ENCODE peak calls at places on chromosomes 3 and 15, in five cellular contexts. One of them, this sample, is unnamed.

GRCh38 chr3:65660000-65660598 is 378.6 kb downstream of the MAGI1 start:
- DNase-seq in astrocyte of the spinal cord: no peak
- DNase-seq in endothelial cell: no peak
- DNase-seq in AG04450: no peak
- DNase-seq in BJ: no peak
- DNase-seq in this sample: no peak

GRCh38 chr15:80906159-80906775 is 83.4 kb downstream of the MESD start:
- DNase-seq in astrocyte of the spinal cord: peak; percentile 57
- DNase-seq in endothelial cell: no peak
- DNase-seq in AG04450: no peak
- DNase-seq in BJ: no peak
- DNase-seq in this sample: no peak

GRCh38 chr3:106209482-106209881 is 340.7 kb upstream of the CBLB start:
- DNase-seq in astrocyte of the spinal cord: no peak
- DNase-seq in endothelial cell: no peak
- DNase-seq in AG04450: no peak
- DNase-seq in BJ: no peak
- DNase-seq in this sample: no peak

GRCh38 chr15:92801774-92802464 is 98.2 kb upstream of the CHD2 start:
- DNase-seq in astrocyte of the spinal cord: peak; percentile 89
- DNase-seq in endothelial cell: no peak
- DNase-seq in AG04450: peak; percentile 83
- DNase-seq in BJ: peak; percentile 87
- DNase-seq in this sample: no peak

GRCh38 chr3:47324278-47324865 is 41.6 kb downstream of the KLHL18 start:
- DNase-seq in astrocyte of the spinal cord: peak; percentile 80
- DNase-seq in endothelial cell: peak; percentile 72
- DNase-seq in AG04450: peak; percentile 50
- DNase-seq in BJ: peak; percentile 15
- DNase-seq in this sample: peak; percentile 79

GRCh38 chr15:40743921-40744809 is 10.9 kb downstream of the RMDN3 start:
- DNase-seq in astrocyte of the spinal cord: peak; percentile 18
- DNase-seq in endothelial cell: no peak
- DNase-seq in AG04450: no peak
- DNase-seq in BJ: no peak
- DNase-seq in this sample: no peak

GRCh38 chr3:28678083-28678482 is 329.5 kb upstream of the AZI2 start:
- DNase-seq in astrocyte of the spinal cord: no peak
- DNase-seq in endothelial cell: no peak
- DNase-seq in AG04450: no peak
- DNase-seq in BJ: no peak
- DNase-seq in this sample: no peak

GRCh38 chr3:65291448-65292091 is 603.8 kb upstream of the ADAMTS9 start:
- DNase-seq in astrocyte of the spinal cord: no peak
- DNase-seq in endothelial cell: no peak
- DNase-seq in AG04450: no peak
- DNase-seq in BJ: no peak
- DNase-seq in this sample: no peak

GRCh38 chr3:61832375-61833229 is 271.2 kb downstream of the PTPRG start:
- DNase-seq in astrocyte of the spinal cord: no peak
- DNase-seq in endothelial cell: no peak
- DNase-seq in AG04450: no peak
- DNase-seq in BJ: no peak
- DNase-seq in this sample: no peak

GRCh38 chr15:92097473-92098178 is 244.1 kb downstream of the SLCO3A1 start:
- DNase-seq in astrocyte of the spinal cord: peak; percentile 47
- DNase-seq in endothelial cell: peak; percentile 73
- DNase-seq in AG04450: peak; percentile 16
- DNase-seq in BJ: no peak
- DNase-seq in this sample: peak; percentile 44

GRCh38 chr3:177331203-177331602 is 133.9 kb upstream of the TBL1XR1 start:
- DNase-seq in astrocyte of the spinal cord: no peak
- DNase-seq in endothelial cell: no peak
- DNase-seq in AG04450: no peak
- DNase-seq in BJ: no peak
- DNase-seq in this sample: no peak

GRCh38 chr3:103365467-103365866 is 930.7 kb downstream of the ZPLD1 start:
- DNase-seq in astrocyte of the spinal cord: no peak
- DNase-seq in endothelial cell: no peak
- DNase-seq in AG04450: no peak
- DNase-seq in BJ: no peak
- DNase-seq in this sample: no peak

GRCh38 chr3:25661694-25662455 is 2.8 kb downstream of the TOP2B start:
- DNase-seq in astrocyte of the spinal cord: no peak
- DNase-seq in endothelial cell: no peak
- DNase-seq in AG04450: no peak
- DNase-seq in BJ: no peak
- DNase-seq in this sample: no peak
- TF ChIP-seq CTCF in astrocyte of the spinal cord: no peak
- TF ChIP-seq CTCF in endothelial cell: no peak
- TF ChIP-seq CTCF in AG04450: peak; percentile 10
- TF ChIP-seq CTCF in BJ: no peak
- TF ChIP-seq CTCF in this sample: no peak

DNA sequence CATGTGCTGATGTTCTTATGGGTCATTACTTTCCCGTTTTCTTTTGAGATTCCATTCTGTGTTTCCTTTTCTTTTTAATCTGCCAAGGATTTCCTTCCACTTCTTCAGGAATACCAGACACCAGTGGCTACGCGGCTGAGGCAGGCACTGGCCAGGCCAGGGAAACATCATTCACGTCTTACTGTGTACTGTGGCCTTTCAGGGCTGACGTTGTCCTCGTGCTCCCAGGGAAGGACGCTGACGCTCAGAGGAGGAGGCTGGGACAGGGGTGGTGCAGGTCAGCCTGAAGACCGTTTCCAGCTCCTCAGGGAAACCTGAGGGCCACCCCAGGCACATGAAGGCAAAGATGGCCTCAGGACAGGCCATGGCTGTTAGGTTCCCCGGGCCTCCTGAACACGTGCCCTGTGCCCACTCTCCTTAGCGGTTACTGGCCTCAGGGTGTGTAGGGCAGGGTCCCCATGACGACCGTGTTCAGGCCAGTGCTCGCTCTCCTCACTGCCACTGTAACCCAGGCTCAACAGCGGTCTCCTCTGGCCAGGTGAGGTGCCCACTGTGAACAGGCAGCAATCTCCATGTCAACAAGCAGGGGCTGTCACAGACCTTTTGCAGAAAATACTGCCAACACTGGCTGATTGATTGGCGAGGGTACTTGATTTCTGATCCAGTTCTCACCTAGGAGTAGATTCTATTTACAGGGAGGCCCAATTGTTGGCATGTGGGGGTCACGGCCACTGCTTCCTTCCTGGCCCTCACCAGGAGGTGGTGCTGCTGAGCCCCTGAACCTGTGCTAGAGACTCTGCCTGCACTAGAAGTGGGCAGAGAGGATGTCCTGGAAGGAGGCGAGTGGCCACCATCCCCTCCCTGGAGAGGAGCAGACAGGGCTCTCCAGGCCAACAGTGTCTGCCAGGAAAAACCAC is 169.5 kb downstream of the ATP10A start:
- DNase-seq in astrocyte of the spinal cord: peak; percentile 26
- DNase-seq in endothelial cell: peak; percentile 75
- DNase-seq in AG04450: no peak
- DNase-seq in BJ: no peak
- DNase-seq in this sample: no peak
- TF ChIP-seq CTCF in astrocyte of the spinal cord: peak; percentile 81
- TF ChIP-seq CTCF in endothelial cell: peak; percentile 50
- TF ChIP-seq CTCF in AG04450: peak; percentile 83
- TF ChIP-seq CTCF in BJ: peak; percentile 83
- TF ChIP-seq CTCF in this sample: peak; percentile 81

DNA sequence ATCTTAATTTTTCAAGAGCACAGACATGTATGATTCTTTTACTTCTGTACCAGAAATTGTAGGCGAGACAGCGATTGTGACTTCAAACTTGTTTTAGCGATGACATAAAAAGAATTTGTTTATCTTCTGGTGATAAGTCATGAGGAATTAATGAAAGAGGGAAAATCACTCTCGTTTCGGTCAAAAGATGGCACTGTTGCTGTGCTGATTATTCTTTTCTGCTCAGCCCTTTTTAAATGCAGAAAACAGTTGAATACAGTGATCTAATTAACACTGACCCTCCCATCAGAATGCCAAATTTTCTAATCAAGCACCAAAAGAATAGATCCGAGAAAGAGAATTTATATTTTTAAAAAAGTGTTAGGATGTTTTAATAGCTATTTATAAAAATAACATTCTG is 52.6 kb downstream of the NSUN3 start:
- DNase-seq in astrocyte of the spinal cord: peak; percentile 46
- DNase-seq in endothelial cell: peak; percentile 7
- DNase-seq in AG04450: peak; percentile 7
- DNase-seq in BJ: no peak
- DNase-seq in this sample: peak; percentile 18
- TF ChIP-seq CTCF in astrocyte of the spinal cord: peak; percentile 36
- TF ChIP-seq CTCF in endothelial cell: no peak
- TF ChIP-seq CTCF in AG04450: peak; percentile 41
- TF ChIP-seq CTCF in BJ: peak; percentile 50
- TF ChIP-seq CTCF in this sample: peak; percentile 52

DNA sequence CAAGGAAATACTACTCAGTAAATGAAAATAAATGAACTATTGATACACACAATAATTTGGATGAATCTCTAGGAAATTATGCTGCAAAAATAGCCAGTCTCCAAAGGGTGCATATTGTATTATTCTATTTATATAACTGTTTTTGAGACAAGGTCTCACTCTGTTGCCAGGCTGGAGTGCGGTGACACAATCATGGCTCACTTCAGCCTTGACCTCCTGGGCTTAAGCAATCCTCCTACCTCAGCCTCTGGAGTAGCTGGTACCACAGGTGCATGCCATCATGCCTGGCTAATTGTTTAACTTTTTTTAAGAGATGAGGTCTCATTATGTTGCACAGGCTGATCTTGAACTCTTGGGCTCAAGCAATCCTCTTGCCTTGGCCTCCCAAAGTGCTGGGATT is 12.5 kb downstream of the KLHDC8B start:
- DNase-seq in astrocyte of the spinal cord: no peak
- DNase-seq in endothelial cell: no peak
- DNase-seq in AG04450: no peak
- DNase-seq in BJ: no peak
- DNase-seq in this sample: no peak
- TF ChIP-seq CTCF in astrocyte of the spinal cord: no peak
- TF ChIP-seq CTCF in endothelial cell: no peak
- TF ChIP-seq CTCF in AG04450: no peak
- TF ChIP-seq CTCF in BJ: no peak
- TF ChIP-seq CTCF in this sample: no peak

DNA sequence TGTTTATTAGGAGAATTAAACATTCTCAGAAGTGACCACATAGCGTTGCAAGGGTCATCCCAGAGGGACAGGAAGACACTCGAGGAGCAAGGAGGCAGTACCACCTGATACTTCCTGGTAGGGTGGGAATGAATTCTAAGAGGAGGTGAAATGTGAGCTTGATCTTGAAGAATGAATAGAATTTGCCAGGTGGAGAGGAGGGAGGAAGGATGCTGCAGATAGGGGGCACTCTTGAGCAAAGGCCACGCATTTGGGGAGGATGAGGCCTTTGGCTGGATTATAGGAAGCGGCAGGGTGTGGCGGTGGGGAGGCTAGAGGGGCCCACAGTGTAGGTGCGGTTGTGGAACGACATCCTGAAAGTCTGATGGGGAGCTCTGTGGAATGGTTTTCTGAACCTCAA is 33.5 kb downstream of the CHCHD6 start:
- DNase-seq in astrocyte of the spinal cord: no peak
- DNase-seq in endothelial cell: no peak
- DNase-seq in AG04450: no peak
- DNase-seq in BJ: no peak
- DNase-seq in this sample: no peak
- TF ChIP-seq CTCF in astrocyte of the spinal cord: peak; percentile 15
- TF ChIP-seq CTCF in endothelial cell: peak; percentile 32
- TF ChIP-seq CTCF in AG04450: no peak
- TF ChIP-seq CTCF in BJ: peak; percentile 7
- TF ChIP-seq CTCF in this sample: no peak

GRCh38 chr3:39727415-39727814 is 82.0 kb upstream of the MYRIP start:
- DNase-seq in astrocyte of the spinal cord: no peak
- DNase-seq in endothelial cell: no peak
- DNase-seq in AG04450: no peak
- DNase-seq in BJ: no peak
- DNase-seq in this sample: no peak
- TF ChIP-seq CTCF in astrocyte of the spinal cord: no peak
- TF ChIP-seq CTCF in endothelial cell: no peak
- TF ChIP-seq CTCF in AG04450: no peak
- TF ChIP-seq CTCF in BJ: no peak
- TF ChIP-seq CTCF in this sample: no peak

DNA sequence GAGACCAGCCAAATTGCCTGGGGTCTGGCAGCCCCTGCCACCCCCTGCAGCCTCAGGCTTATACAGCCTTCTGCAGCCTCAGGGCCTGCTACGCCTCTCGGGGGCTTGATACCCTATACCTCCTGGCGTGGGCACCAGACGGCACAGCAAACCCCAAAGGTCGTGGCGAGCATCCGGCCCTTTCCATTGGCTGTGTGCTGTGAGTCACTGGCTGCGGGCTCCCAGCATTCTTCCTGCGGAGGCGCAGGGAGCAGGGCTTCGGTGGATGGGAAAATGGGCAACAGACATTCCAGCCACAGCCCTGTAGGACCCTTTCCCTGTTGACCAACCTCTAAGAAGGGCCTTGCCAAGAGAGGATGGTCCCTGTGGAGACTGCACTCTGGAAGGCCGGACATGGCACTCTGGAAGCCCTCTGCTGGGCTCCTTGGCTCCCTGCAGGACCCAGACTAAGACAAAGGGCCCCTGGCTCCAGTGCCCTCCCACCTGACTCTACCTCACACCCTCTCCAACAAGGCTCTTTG is 59.6 kb downstream of the ITGA11 start:
- DNase-seq in astrocyte of the spinal cord: peak; percentile 52
- DNase-seq in endothelial cell: peak; percentile 45
- DNase-seq in AG04450: no peak
- DNase-seq in BJ: no peak
- DNase-seq in this sample: peak; percentile 45
- TF ChIP-seq CTCF in astrocyte of the spinal cord: peak; percentile 70
- TF ChIP-seq CTCF in endothelial cell: peak; percentile 19
- TF ChIP-seq CTCF in AG04450: peak; percentile 49
- TF ChIP-seq CTCF in BJ: peak; percentile 51
- TF ChIP-seq CTCF in this sample: peak; percentile 69

GRCh38 chr3:147392083-147392916 is 14.0 kb downstream of the ZIC4 start:
- DNase-seq in astrocyte of the spinal cord: peak; percentile 89
- DNase-seq in endothelial cell: peak; percentile 82
- DNase-seq in AG04450: no peak
- DNase-seq in BJ: peak; percentile 37
- DNase-seq in this sample: no peak
- TF ChIP-seq CTCF in astrocyte of the spinal cord: peak; percentile 50
- TF ChIP-seq CTCF in endothelial cell: no peak
- TF ChIP-seq CTCF in AG04450: no peak
- TF ChIP-seq CTCF in BJ: peak; percentile 62
- TF ChIP-seq CTCF in this sample: peak; percentile 44

This sample was measured in astrocyte of the cerebellum.